ENCODE peak calls at places on chromosomes 3 and 15, in four cellular contexts. K is BJ, H is coronary artery, B is tibial artery. E is an unnamed sample.

GRCh38 chr3:30964612-30965011 is 70.2 kb upstream of the GADL1 start:
- DNase-seq in H (no peak), B (no peak), K (no peak), E (no peak)

GRCh38 chr15:29792426-29793159 is 29.7 kb downstream of the TJP1 start:
- DNase-seq in K (peak; percentile 18), H (no peak), B (no peak), E (no peak)

GRCh38 chr3:141629950-141630349 is 108.1 kb upstream of the RNF7 start:
- DNase-seq in K (no peak), B (no peak), H (no peak), E (no peak)

GRCh38 chr3:35649405-35649804 is 10.1 kb downstream of the ARPP21 start:
- DNase-seq in K (no peak), B (no peak), H (no peak), E (no peak)

GRCh38 chr3:49805884-49806701 is 3.0 kb downstream of the INKA1 start:
- DNase-seq in H (no peak), K (no peak), B (no peak), E (no peak)

GRCh38 chr3:158531334-158531733 is 39.7 kb upstream of the MLF1 start:
- DNase-seq in B (no peak), H (no peak), K (no peak), E (no peak)

GRCh38 chr15:61584410-61584809 is 355.3 kb upstream of the RORA start:
- DNase-seq in K (no peak), H (no peak), B (no peak), E (no peak)

GRCh38 chr3:191070201-191070600 is 128.8 kb upstream of the OSTN start:
- DNase-seq in K (no peak), H (no peak), B (no peak), E (peak; percentile 73)

GRCh38 chr15:25739687-25740121 is 123.4 kb downstream of the ATP10A start:
- DNase-seq in B (no peak), K (no peak), H (no peak), E (no peak)

GRCh38 chr3:181719298-181719859 is 7.7 kb downstream of the SOX2 start:
- DNase-seq in K (no peak), H (no peak), B (no peak), E (no peak)

GRCh38 chr3:66406186-66406585 is 94.6 kb downstream of the LRIG1 start:
- DNase-seq in B (peak; percentile 61), H (peak; percentile 73), K (no peak), E (no peak)

GRCh38 chr3:66499881-66500574 is 794 bp downstream of the LRIG1 start:
- DNase-seq in K (no peak), H (peak; percentile 79), B (no peak), E (no peak)

GRCh38 chr3:121703973-121704372 is 43.3 kb upstream of the HCLS1 start:
- DNase-seq in K (no peak), B (no peak), H (no peak), E (no peak)

GRCh38 chr15:35994861-35995260 is 448.9 kb upstream of the DPH6 start:
- DNase-seq in H (no peak), B (no peak), K (no peak), E (no peak)

GRCh38 chr15:81191701-81192100 is 5.0 kb upstream of the IL16 start:
- DNase-seq in H (peak; percentile 21), K (no peak), B (no peak), E (no peak)

GRCh38 chr3:159877924-159878323 is 110.7 kb upstream of the IL12A start:
- DNase-seq in K (no peak), H (no peak), B (no peak), E (peak; percentile 70)

GRCh38 chr15:68285243-68285980 is 7.9 kb downstream of the FEM1B start:
- DNase-seq in B (no peak), H (no peak), K (no peak), E (peak; percentile 74)

GRCh38 chr3:64815195-64815627 is 127.4 kb upstream of the ADAMTS9 start:
- DNase-seq in B (no peak), H (no peak), K (peak; percentile 6), E (peak; percentile 41)

GRCh38 chr15:65421360-65422215 is 1.2 kb downstream of the IGDCC4 start:
- DNase-seq in K (no peak), B (no peak), H (peak; percentile 72), E (no peak)

DNA sequence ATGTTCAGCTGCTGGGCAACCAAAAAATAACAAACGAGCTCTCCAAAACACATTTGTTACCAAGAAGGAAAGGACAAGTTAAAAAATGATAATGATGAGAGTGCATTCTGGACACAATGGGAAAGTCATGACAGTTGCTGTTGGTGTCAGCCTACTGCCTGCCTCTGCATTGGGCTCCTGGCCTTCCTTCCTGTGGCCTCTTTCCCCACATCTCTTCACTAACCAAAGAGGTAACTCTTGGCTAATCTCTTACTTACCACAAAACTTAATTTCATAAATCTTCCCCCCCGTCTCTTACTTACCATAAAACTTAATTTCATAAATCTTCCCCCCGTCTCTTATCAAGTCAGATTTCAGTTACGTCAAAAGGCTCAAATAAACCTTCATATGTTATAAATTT is 58.6 kb downstream of the AGTR1 start:
- DNase-seq in B (no peak), K (no peak), H (no peak), E (no peak)
- TF ChIP-seq CTCF in B (no peak), K (no peak), H (no peak), E (no peak)

GRCh38 chr15:56887782-56888127 is 30.7 kb upstream of the TCF12 start:
- DNase-seq in H (no peak), B (no peak), K (no peak), E (no peak)
- H3K4me3 ChIP-seq in H (peak overlapping the region; percentile 79), B (peak overlapping the region; percentile 79), K (peak overlapping the region; percentile 65), E (peak overlapping the region; percentile 70)

GRCh38 chr3:188526057-188526456 is 372.1 kb downstream of the LPP start:
- DNase-seq in H (no peak), B (no peak), K (no peak), E (no peak)
- TF ChIP-seq CTCF in H (no peak), B (no peak), K (no peak), E (peak; percentile 14)

GRCh38 chr3:16329792-16330061 is 64.7 kb downstream of the OXNAD1 start:
- DNase-seq in B (no peak), K (no peak), H (no peak), E (no peak)
- H3K4me3 ChIP-seq in B (no peak overlapping the region), K (no peak overlapping the region), H (no peak overlapping the region), E (no peak overlapping the region)